ENCODE peak calls at places on chromosomes 12 and 14, in four cellular contexts. D is IMR-90, W is neural progenitor cell, X is breast epithelium. S is an unnamed sample. For H3K9me3, the result is how much of the 10 kb centered on the place peaks cover.

GRCh38 chr12:94235894-94236293 is 87.5 kb downstream of the PLXNC1 start:
- DNase-seq in D (no peak), X (no peak), W (no peak), S (no peak)

GRCh38 chr12:45435945-45436710 is 220.2 kb downstream of the ANO6 start:
- DNase-seq in W (peak), X (no peak), D (no peak), S (no peak)

GRCh38 chr12:14892726-14893442 is 7.2 kb upstream of the MGP start:
- DNase-seq in W (peak), D (peak), X (no peak), S (peak)

GRCh38 chr12:2387051-2387834 is 334.5 kb downstream of the CACNA1C start:
- DNase-seq in X (no peak), W (no peak), D (peak), S (no peak)

GRCh38 chr14:23413681-23414080 is 5.6 kb upstream of the MYH6 start:
- DNase-seq in W (no peak), D (no peak), X (no peak), S (no peak)

GRCh38 chr12:108793756-108794441 is 62.6 kb upstream of the CORO1C start:
- DNase-seq in W (no peak), X (no peak), D (no peak), S (peak)

GRCh38 chr12:56677680-56678079 is 10.4 kb downstream of the PTGES3 start:
- DNase-seq in X (no peak), D (no peak), W (no peak), S (no peak)

GRCh38 chr14:101972126-101972785 is 7.9 kb downstream of the DYNC1H1 start:
- DNase-seq in W (no peak), X (peak), D (peak), S (peak)

GRCh38 chr14:55556929-55557623 is 22.9 kb upstream of the KTN1 start:
- DNase-seq in W (peak), X (peak), D (peak), S (peak)

GRCh38 chr12:89529738-89530137 is 3.9 kb upstream of the POC1B start:
- DNase-seq in X (no peak), D (peak), W (peak), S (no peak)

GRCh38 chr12:20006856-20007255 is 361.5 kb upstream of the PDE3A start:
- DNase-seq in D (no peak), X (no peak), W (no peak), S (no peak)

GRCh38 chr12:115895247-115895646 is 382.2 kb downstream of the MED13L start:
- DNase-seq in W (no peak), D (no peak), X (no peak), S (no peak)

GRCh38 chr12:53807322-53807721 is 55.5 kb upstream of the CISTR start:
- DNase-seq in X (no peak), W (no peak), D (no peak), S (no peak)

GRCh38 chr12:118290130-118290529 is 82.6 kb downstream of the TAOK3 start:
- DNase-seq in W (no peak), X (no peak), D (peak), S (no peak)

GRCh38 chr14:99784508-99784907 is 8.7 kb upstream of the EML1 start:
- DNase-seq in W (no peak), X (no peak), D (no peak), S (peak)

GRCh38 chr14:39417014-39417413 is 15.2 kb downstream of the FBXO33 start:
- DNase-seq in D (no peak), X (no peak), W (no peak), S (no peak)
- TF ChIP-seq CTCF in D (no peak), X (no peak), W (peak), S (no peak)

DNA sequence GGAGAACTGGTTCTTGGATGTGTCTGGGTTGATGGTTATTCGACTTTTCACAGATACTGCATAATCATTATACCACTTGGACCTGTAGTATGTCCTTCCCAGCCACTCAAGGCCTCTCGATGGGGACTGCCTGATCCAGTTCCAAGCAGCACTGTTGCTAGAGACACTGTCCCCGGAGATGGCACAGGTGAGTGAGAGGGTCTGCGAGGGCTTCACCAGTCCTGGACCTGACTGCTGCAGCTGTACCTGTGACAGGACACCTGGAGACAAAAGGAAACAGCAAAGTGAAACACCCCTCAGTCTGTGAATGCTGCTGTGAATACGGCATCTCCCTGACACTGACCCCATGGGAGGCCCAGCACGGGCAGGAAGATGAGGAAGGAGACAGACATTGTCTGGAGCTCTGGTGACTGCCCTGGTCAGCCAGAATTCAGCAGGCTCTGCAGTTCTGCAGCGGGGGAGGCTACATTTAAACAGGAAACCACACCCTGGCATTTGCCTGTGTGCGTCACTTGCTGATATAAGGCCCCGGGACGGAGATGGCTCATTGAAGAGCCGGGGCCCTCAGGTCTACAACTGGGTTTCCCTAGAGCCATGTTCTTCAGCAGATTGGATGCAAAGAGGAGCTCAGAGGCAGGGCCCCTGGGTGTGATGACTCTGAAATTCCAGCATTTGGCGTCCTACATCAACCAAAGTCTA is 413.6 kb downstream of the TMEM121 start:
- DNase-seq in X (no peak), W (no peak), D (no peak), S (no peak)
- H3K9me3 ChIP-seq in X (under half), W (under half), D (under half), S (under half)

GRCh38 chr14:52951730-52952481 is 1.1 kb upstream of the FERMT2 start:
- DNase-seq in D (peak), W (peak), X (peak), S (peak)
- TF ChIP-seq CTCF in D (peak), W (peak), X (no peak), S (no peak)

GRCh38 chr12:74741113-74741512 is 203.5 kb downstream of the ATXN7L3B start:
- DNase-seq in D (no peak), X (no peak), W (no peak), S (no peak)
- H3K9me3 ChIP-seq in D (under half), X (under half), W (under half), S (under half)

GRCh38 chr14:85409496-85410210 is 120.3 kb upstream of the FLRT2 start:
- DNase-seq in X (no peak), W (no peak), D (no peak), S (no peak)
- TF ChIP-seq CTCF in X (no peak), W (no peak), D (no peak), S (no peak)

GRCh38 chr14:106207316-106207715 is 680.9 kb downstream of the TMEM121 start:
- DNase-seq in W (no peak), D (no peak), X (no peak), S (no peak)
- H3K9me3 ChIP-seq in W (under half), D (under half), X (under half), S (under half)

GRCh38 chr14:57871487-57872080 is 5.7 kb upstream of the SLC35F4 start:
- DNase-seq in X (no peak), W (peak), D (peak), S (peak)
- TF ChIP-seq CTCF in X (no peak), W (peak), D (peak), S (peak)

DNA sequence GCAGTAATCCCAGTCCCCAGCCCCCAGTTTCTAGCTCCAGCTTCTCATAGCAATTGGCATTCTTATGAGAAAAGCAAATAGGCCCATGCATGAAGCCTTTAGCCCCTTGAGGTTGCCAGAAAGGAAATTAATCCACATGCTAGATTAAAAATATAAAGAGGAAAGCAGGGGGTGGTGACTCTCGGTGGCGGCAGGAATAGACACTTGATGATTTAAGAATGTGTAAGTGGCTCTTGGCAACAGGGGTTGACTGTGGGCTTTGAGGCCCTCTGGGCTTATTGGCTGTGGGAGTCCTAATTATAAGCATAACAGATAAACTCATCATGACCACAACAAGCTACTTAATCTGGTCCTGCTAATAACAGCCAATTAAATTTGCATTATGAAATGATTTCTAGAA is 1367.3 kb upstream of the FLRT2 start:
- DNase-seq in D (no peak), X (no peak), W (no peak), S (no peak)
- H3K9me3 ChIP-seq in D (under half), X (under half), W (under half), S (under half)

S was measured in testis.